ENCODE peak calls at places on chromosomes 7 and 10, in eight cellular contexts. X, L, T, B, D, G, F and C are unnamed samples.

GRCh38 chr7:68969571-68969970 is 628.7 kb upstream of the AUTS2 start:
- DNase-seq in X (no peak), L (peak; percentile 56), T (no peak), B (no peak), D (no peak), G (peak; percentile 41), F (no peak), C (no peak)

GRCh38 chr10:63364918-63365317 is 100.9 kb downstream of the JMJD1C start:
- DNase-seq in X (no peak), L (no peak), T (no peak), B (no peak), D (no peak), G (no peak), F (no peak), C (no peak)

GRCh38 chr10:69335063-69335587 is 56.8 kb downstream of the HK1 start:
- DNase-seq in X (peak; percentile 68), L (no peak), T (peak; percentile 87), B (no peak), D (no peak), G (peak; percentile 60), F (peak; percentile 60), C (no peak)

GRCh38 chr10:93028881-93029280 is 31.7 kb upstream of the CYP26C1 start:
- DNase-seq in X (peak; percentile 59), L (peak; percentile 54), T (no peak), B (no peak), D (no peak), G (peak; percentile 15), F (no peak), C (no peak)

GRCh38 chr7:36175872-36176271 is 22.8 kb downstream of the EEPD1 start:
- DNase-seq in X (no peak), L (no peak), T (peak; percentile 87), B (no peak), D (no peak), G (peak; percentile 92), F (no peak), C (no peak)

GRCh38 chr10:95517536-95518454 is 43.4 kb downstream of the SORBS1 start:
- DNase-seq in X (peak; percentile 87), L (peak; percentile 53), T (no peak), B (no peak), D (no peak), G (no peak), F (no peak), C (no peak)

GRCh38 chr7:95323410-95324129 is 762 bp downstream of the PON1 start:
- DNase-seq in X (no peak), L (no peak), T (no peak), B (no peak), D (no peak), G (no peak), F (no peak), C (no peak)

GRCh38 chr7:101581891-101582290 is 47.2 kb downstream of the MYL10 start:
- DNase-seq in X (no peak), L (no peak), T (no peak), B (peak; percentile 2), D (no peak), G (no peak), F (no peak), C (no peak)

GRCh38 chr10:73399054-73399453 is 14.8 kb downstream of the ANXA7 start:
- DNase-seq in X (no peak), L (no peak), T (no peak), B (no peak), D (no peak), G (no peak), F (no peak), C (no peak)

GRCh38 chr10:73401636-73402035 is 12.2 kb downstream of the ANXA7 start:
- DNase-seq in X (no peak), L (no peak), T (no peak), B (no peak), D (no peak), G (no peak), F (no peak), C (no peak)

GRCh38 chr10:73398024-73398423 is 15.8 kb downstream of the ANXA7 start:
- DNase-seq in X (no peak), L (no peak), T (no peak), B (no peak), D (no peak), G (no peak), F (no peak), C (no peak)
- TF ChIP-seq CTCF in X (peak; percentile 22), L (peak; percentile 12), T (no peak), B (no peak), D (peak; percentile 15), G (peak; percentile 21), F (no peak), C (peak; percentile 28)

GRCh38 chr10:130175074-130175473 is 38.9 kb downstream of the GLRX3 start:
- DNase-seq in X (no peak), L (no peak), T (no peak), B (no peak), D (no peak), G (no peak), F (no peak), C (no peak)

GRCh38 chr10:130181858-130182257 is 45.7 kb downstream of the GLRX3 start:
- DNase-seq in X (no peak), L (no peak), T (no peak), B (no peak), D (no peak), G (no peak), F (no peak), C (no peak)

GRCh38 chr10:130174343-130174742 is 38.2 kb downstream of the GLRX3 start:
- DNase-seq in X (no peak), L (no peak), T (no peak), B (no peak), D (no peak), G (no peak), F (no peak), C (no peak)

GRCh38 chr10:130177250-130177649 is 41.1 kb downstream of the GLRX3 start:
- DNase-seq in X (no peak), L (no peak), T (no peak), B (no peak), D (no peak), G (no peak), F (no peak), C (no peak)

GRCh38 chr10:130179640-130180039 is 43.4 kb downstream of the GLRX3 start:
- DNase-seq in X (peak; percentile 79), L (peak; percentile 70), T (no peak), B (no peak), D (peak; percentile 50), G (peak; percentile 68), F (no peak), C (no peak)
- TF ChIP-seq CTCF in X (peak; percentile 61), L (peak; percentile 63), T (no peak), B (no peak), D (peak; percentile 57), G (peak; percentile 35), F (peak; percentile 42), C (peak; percentile 62)

DNA sequence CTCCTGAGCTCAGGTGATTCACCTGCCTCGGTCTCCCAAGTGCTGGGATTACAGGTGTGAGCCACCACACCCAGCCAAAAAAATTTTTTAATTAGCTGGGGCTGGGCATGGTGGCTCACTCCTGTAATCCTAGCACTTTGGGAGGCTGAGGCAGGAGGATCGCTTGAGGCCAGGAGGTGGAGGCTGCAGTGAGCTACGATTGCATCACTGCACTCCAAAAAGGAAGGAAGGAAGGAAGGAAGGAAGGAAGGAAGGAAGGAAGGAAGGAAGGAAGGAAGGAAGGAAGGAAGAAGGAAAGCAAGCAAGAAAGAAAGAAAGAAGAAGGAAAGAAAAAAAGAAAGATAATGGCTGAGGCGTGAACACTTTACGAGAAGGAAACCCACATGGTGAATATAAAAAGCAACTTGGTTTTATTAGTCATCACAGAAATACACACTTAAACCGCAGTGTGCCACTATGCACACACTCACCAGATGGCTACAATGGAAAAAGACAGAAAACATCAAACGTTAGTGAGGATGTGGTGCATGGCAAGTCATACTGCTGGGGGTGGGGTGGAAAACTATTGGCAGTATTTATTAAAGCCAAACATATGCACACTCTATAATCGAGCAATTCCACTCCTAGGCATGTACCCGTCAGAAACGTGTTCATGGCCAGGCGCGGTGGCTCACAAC is 4.4 kb upstream of the CCL26 start:
- DNase-seq in X (peak; percentile 94), L (peak; percentile 96), T (no peak), B (no peak), D (no peak), G (peak; percentile 86), F (peak; percentile 53), C (no peak)
- TF ChIP-seq CTCF in X (no peak), L (peak; percentile 12), T (no peak), B (no peak), D (no peak), G (no peak), F (no peak), C (no peak)

DNA sequence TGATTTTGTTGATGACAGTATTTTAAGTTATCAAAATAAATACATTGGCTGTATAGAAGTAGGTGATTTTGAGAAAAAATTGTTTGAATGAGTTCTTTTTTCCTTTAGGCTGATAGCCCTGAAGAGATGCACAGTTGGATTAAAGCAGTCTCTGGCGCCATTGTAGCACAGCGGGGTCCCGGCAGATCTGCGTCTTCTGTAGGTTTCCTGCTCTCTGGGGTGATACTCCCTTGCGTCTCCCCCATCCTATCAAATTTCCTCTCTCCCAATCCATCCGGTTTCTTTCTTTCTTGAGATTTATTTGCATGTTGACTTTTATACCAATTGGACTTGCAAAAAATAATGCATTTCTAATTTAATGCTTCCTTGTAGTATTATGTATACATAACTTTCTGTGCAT is 27.6 kb upstream of the ARMS2 start:
- DNase-seq in X (no peak), L (no peak), T (no peak), B (no peak), D (no peak), G (no peak), F (no peak), C (no peak)
- TF ChIP-seq CTCF in X (no peak), L (no peak), T (no peak), B (no peak), D (no peak), G (no peak), F (no peak), C (no peak)

GRCh38 chr7:158228986-158229385 is 358.6 kb downstream of the PTPRN2 start:
- DNase-seq in X (no peak), L (no peak), T (no peak), B (no peak), D (no peak), G (peak; percentile 47), F (no peak), C (no peak)
- TF ChIP-seq CTCF in X (no peak), L (no peak), T (no peak), B (no peak), D (peak; percentile 18), G (peak; percentile 36), F (no peak), C (peak; percentile 45)

GRCh38 chr7:29977926-29978652 is 11.5 kb downstream of the SCRN1 start:
- DNase-seq in X (no peak), L (no peak), T (no peak), B (no peak), D (peak; percentile 31), G (peak; percentile 32), F (no peak), C (no peak)
- TF ChIP-seq CTCF in X (no peak), L (no peak), T (no peak), B (no peak), D (peak; percentile 48), G (peak; percentile 31), F (no peak), C (peak; percentile 28)